ENCODE peak calls at places on chromosomes 11 and 22, in five cellular contexts. H is amniotic stem cell, E is foreskin fibroblast, J is lung microvascular endothelial cell, R is mesothelial cell of epicardium. T is an unnamed sample.

GRCh38 chr11:69654001-69654659 is 13.2 kb downstream of the CCND1 start:
- DNase-seq in E (no peak), R (no peak), J (no peak), H (no peak), T (no peak)

GRCh38 chr22:44276706-44277403 is 35.9 kb downstream of the SHISAL1 start:
- DNase-seq in R (no peak), H (no peak), E (no peak), J (no peak), T (no peak)

GRCh38 chr22:30268331-30268730 is 1.7 kb upstream of the OSM start:
- DNase-seq in E (no peak), J (no peak), R (no peak), H (no peak), T (no peak)

GRCh38 chr22:35732116-35732515 is 14.4 kb downstream of the APOL5 start:
- DNase-seq in R (no peak), H (no peak), E (no peak), J (no peak), T (no peak)

GRCh38 chr11:3159296-3160190 is 5.6 kb downstream of the OSBPL5 start:
- DNase-seq in E (no peak), H (no peak), R (peak), J (no peak), T (no peak)

GRCh38 chr11:110715541-110715940 is 3.3 kb upstream of the ARHGAP20 start:
- DNase-seq in H (no peak), R (no peak), E (peak), J (no peak), T (no peak)

GRCh38 chr11:46277313-46277622 is 194 bp upstream of the CREB3L1 start:
- DNase-seq in E (no peak), R (no peak), J (no peak), H (peak), T (no peak)

GRCh38 chr22:44074286-44074984 is 50.3 kb downstream of the PARVB start:
- DNase-seq in H (no peak), E (no peak), J (no peak), R (no peak), T (no peak)

GRCh38 chr11:109424893-109425292 is 2.9 kb downstream of the C11orf87 start:
- DNase-seq in H (no peak), R (peak), J (no peak), E (no peak), T (no peak)

GRCh38 chr22:37420656-37421467 is 6.4 kb downstream of the ELFN2 start:
- DNase-seq in H (no peak), E (no peak), J (peak), R (no peak), T (no peak)

GRCh38 chr11:13965337-13965736 is 2.8 kb downstream of the SPON1 start:
- DNase-seq in H (no peak), J (no peak), R (no peak), E (no peak), T (no peak)

GRCh38 chr11:72222106-72222891 is 2.3 kb upstream of the INPPL1 start:
- DNase-seq in R (peak), J (no peak), H (no peak), E (no peak), T (no peak)

GRCh38 chr11:75562836-75563484 is 907 bp downstream of the SERPINH1 start:
- DNase-seq in H (no peak), R (no peak), E (peak), J (peak), T (peak)

GRCh38 chr11:123300874-123301695 is 106.0 kb upstream of the CLMP start:
- DNase-seq in J (peak), H (no peak), R (no peak), E (peak), T (no peak)

GRCh38 chr11:87437133-87437843 is 399.6 kb downstream of the TMEM135 start:
- DNase-seq in J (no peak), R (no peak), H (no peak), E (no peak), T (no peak)

GRCh38 chr22:41367680-41368542 is 13.8 kb upstream of the TEF start:
- DNase-seq in H (peak), E (no peak), R (no peak), J (no peak), T (no peak)

GRCh38 chr11:69923196-69923595 is 104.0 kb upstream of the FGF3 start:
- DNase-seq in J (no peak), H (no peak), R (no peak), E (no peak), T (no peak)